ENCODE peak calls at places on chromosomes 13 and 19, in eight cellular contexts. J is frontal cortex, W is neural crest cell, E is GM13977, D is T-helper 1 cell, A is NCI-H2029 treated with DMSO at 0.1 percent for 48 hours, U is psoas muscle, R is caudate nucleus. K is an unnamed sample.

GRCh38 chr13:33017410-33017929 is 1.2 kb downstream of the KL start:
- DNase-seq in R (no peak), J (peak; percentile 37), E (peak; percentile 83), A (no peak), U (peak; percentile 65), D (no peak), W (peak; percentile 18), K (peak; percentile 73)

GRCh38 chr13:82330499-82330898 is 1551.8 kb downstream of the SLITRK1 start:
- DNase-seq in A (no peak), E (peak; percentile 8), U (no peak), J (no peak), D (no peak), W (no peak), R (no peak), K (no peak)

GRCh38 chr13:50025446-50025845 is 10.2 kb downstream of the KCNRG start:
- DNase-seq in J (no peak), R (no peak), E (no peak), D (no peak), W (no peak), A (no peak), U (no peak), K (no peak)

GRCh38 chr19:42092350-42092749 is 16.4 kb downstream of the ZNF574 start:
- DNase-seq in U (no peak), E (no peak), J (no peak), A (peak; percentile 52), W (no peak), R (no peak), D (no peak), K (peak; percentile 71)

GRCh38 chr13:107035778-107036177 is 467.8 kb upstream of the ARGLU1 start:
- DNase-seq in A (no peak), J (no peak), U (no peak), E (no peak), W (no peak), D (no peak), R (no peak), K (no peak)

GRCh38 chr13:110015253-110015652 is 228.9 kb upstream of the IRS2 start:
- DNase-seq in J (no peak), W (no peak), U (no peak), A (peak; percentile 93), D (no peak), R (no peak), E (no peak), K (no peak)

GRCh38 chr13:33353210-33353609 is 67.7 kb upstream of the STARD13 start:
- DNase-seq in U (peak; percentile 67), W (no peak), E (peak; percentile 65), A (no peak), R (no peak), D (no peak), J (no peak), K (no peak)

GRCh38 chr13:82356667-82357066 is 1525.6 kb downstream of the SLITRK1 start:
- DNase-seq in J (no peak), D (no peak), W (no peak), E (no peak), R (no peak), A (no peak), U (no peak), K (no peak)

GRCh38 chr13:109729031-109729870 is 57.1 kb downstream of the IRS2 start:
- DNase-seq in U (no peak), D (no peak), J (no peak), R (no peak), A (no peak), E (no peak), W (no peak), K (no peak)

GRCh38 chr19:38907670-38908069 is 4.3 kb downstream of the CCER2 start:
- DNase-seq in A (no peak), E (no peak), J (no peak), U (no peak), D (no peak), R (no peak), W (no peak), K (no peak)

GRCh38 chr19:7288977-7289376 is 5.2 kb downstream of the INSR start:
- DNase-seq in W (no peak), J (no peak), U (no peak), D (no peak), E (no peak), A (no peak), R (no peak), K (no peak)

GRCh38 chr19:29495971-29496441 is 29.8 kb upstream of the VSTM2B start:
- DNase-seq in E (no peak), R (no peak), J (no peak), A (no peak), D (no peak), U (no peak), W (no peak), K (no peak)

GRCh38 chr13:97977376-97977705 is 23.9 kb downstream of the IPO5 start:
- DNase-seq in W (no peak), R (no peak), J (no peak), E (no peak), U (no peak), D (no peak), A (no peak), K (no peak)

GRCh38 chr19:38721496-38721895 is 22.8 kb downstream of the CAPN12 start:
- DNase-seq in J (no peak), E (no peak), A (no peak), W (no peak), U (no peak), D (no peak), R (no peak), K (no peak)

GRCh38 chr13:48892311-48892710 is 83.4 kb upstream of the FNDC3A start:
- DNase-seq in J (peak; percentile 14), W (no peak), U (no peak), A (no peak), E (peak; percentile 17), D (no peak), R (no peak), K (no peak)

GRCh38 chr19:13788991-13789390 is 6.3 kb upstream of the ZSWIM4 start:
- DNase-seq in W (no peak), U (no peak), A (no peak), E (no peak), D (no peak), R (no peak), J (no peak), K (peak; percentile 62)

GRCh38 chr13:34941835-34942731 is at the start of gene NBEA:
- DNase-seq in E (peak; percentile 87), U (peak; percentile 85), A (no peak), R (peak; percentile 77), J (peak; percentile 72), W (peak; percentile 76), D (peak; percentile 36), K (peak; percentile 75)

GRCh38 chr19:41001243-41001971 is 10.3 kb downstream of the CYP2B6 start:
- DNase-seq in W (no peak), R (no peak), J (no peak), A (no peak), U (no peak), E (no peak), D (no peak), K (no peak)

GRCh38 chr13:113046066-113046882 is 59.3 kb upstream of the F7 start:
- DNase-seq in D (no peak), R (no peak), J (no peak), U (peak; percentile 10), A (no peak), E (no peak), W (no peak), K (no peak)

GRCh38 chr19:35114656-35115537 is 726 bp upstream of the FXYD3 start:
- DNase-seq in J (peak; percentile 81), A (no peak), E (peak; percentile 89), R (peak; percentile 89), D (peak; percentile 42), W (peak; percentile 97), U (peak; percentile 83), K (peak; percentile 74)

GRCh38 chr19:2780284-2780683 is 2.8 kb downstream of the SGTA start:
- DNase-seq in U (no peak), D (no peak), E (no peak), J (no peak), R (no peak), A (no peak), W (no peak), K (no peak)

GRCh38 chr19:15836345-15836594 is 20.8 kb upstream of the OR10H1 start:
- DNase-seq in E (no peak), A (no peak), J (peak; percentile 10), U (no peak), W (no peak), D (no peak), R (no peak), K (peak; percentile 61)

GRCh38 chr13:44280461-44280860 is 93.2 kb upstream of the SERP2 start:
- DNase-seq in J (no peak), U (no peak), W (no peak), A (no peak), D (no peak), E (no peak), R (no peak), K (no peak)

GRCh38 chr19:7789447-7789846 is 26.4 kb downstream of the CLEC4M start:
- DNase-seq in W (no peak), U (no peak), R (no peak), D (no peak), A (no peak), E (peak; percentile 60), J (no peak), K (no peak)

GRCh38 chr19:51701468-51702100 is 8.5 kb downstream of the SPACA6 start:
- DNase-seq in E (no peak), A (no peak), R (no peak), W (no peak), D (no peak), U (no peak), J (no peak), K (no peak)

GRCh38 chr13:72384879-72385278 is 342.6 kb downstream of the MZT1 start:
- DNase-seq in J (no peak), R (no peak), A (no peak), W (no peak), U (no peak), D (no peak), E (no peak), K (no peak)

GRCh38 chr13:66264976-66265375 is 965.2 kb downstream of the PCDH9 start:
- DNase-seq in W (no peak), E (no peak), U (no peak), D (no peak), J (no peak), A (no peak), R (no peak), K (no peak)

GRCh38 chr13:97574926-97575325 is 141.0 kb downstream of the RAP2A start:
- DNase-seq in U (no peak), W (no peak), E (peak; percentile 18), J (no peak), A (no peak), R (no peak), D (no peak), K (peak; percentile 23)

GRCh38 chr19:45305007-45305406 is 17.7 kb downstream of the CKM start:
- DNase-seq in R (no peak), U (no peak), E (no peak), A (no peak), D (no peak), J (no peak), W (no peak), K (no peak)

GRCh38 chr19:47430041-47430802 is 10.9 kb upstream of the MEIS3 start:
- DNase-seq in W (no peak), D (no peak), A (no peak), J (no peak), E (no peak), R (no peak), U (no peak), K (peak; percentile 62)

K was measured in activated CD8-positive, alpha-beta T cell treated with anti-CD3 and anti-CD28 coated beads, Interleukin-2, amount 10 ng/mL, durations not matched to agents 7 days and 5 days.